ENCODE peak calls at places on chromosomes 5 and 9, in eight cellular contexts. Z is GM23248, X is transverse colon, J is A549, A is heart right ventricle, N is heart left ventricle, Q is lower lobe of right lung, H is upper lobe of left lung. W is an unnamed sample.

GRCh38 chr5:154248691-154249090 is 58.2 kb downstream of the GALNT10 start:
- DNase-seq in X (no peak), J (no peak), N (no peak), H (no peak), A (no peak), Z (no peak), Q (no peak), W (no peak)

GRCh38 chr9:129111762-129112151 is 542 bp downstream of the PTPA start:
- DNase-seq in J (peak; percentile 36), N (no peak), H (peak; percentile 83), Q (no peak), A (no peak), Z (peak; percentile 69), X (peak; percentile 49), W (no peak)

GRCh38 chr5:102138243-102138653 is 157.8 kb downstream of the SLCO4C1 start:
- DNase-seq in A (no peak), J (peak; percentile 13), X (peak; percentile 10), N (no peak), H (no peak), Z (no peak), Q (no peak), W (no peak)

GRCh38 chr5:17056056-17056690 is 120.1 kb upstream of the MYO10 start:
- DNase-seq in A (no peak), N (no peak), Q (no peak), X (no peak), H (no peak), Z (peak; percentile 49), J (peak; percentile 49), W (no peak)

GRCh38 chr5:21424907-21425306 is 1428.2 kb downstream of the CDH12 start:
- DNase-seq in J (no peak), N (no peak), Q (no peak), X (no peak), H (no peak), A (no peak), Z (no peak), W (no peak)

GRCh38 chr5:6758201-6758600 is 45.0 kb downstream of the TENT4A start:
- DNase-seq in A (no peak), Q (no peak), X (no peak), H (no peak), N (no peak), J (no peak), Z (no peak), W (no peak)

GRCh38 chr5:172453986-172454354 is 355 bp downstream of the SH3PXD2B start:
- DNase-seq in X (peak; percentile 42), H (no peak), Q (no peak), J (peak; percentile 27), Z (peak; percentile 61), N (peak; percentile 60), A (peak; percentile 57), W (no peak)

GRCh38 chr5:55407059-55407684 is 99.4 kb downstream of the MTREX start:
- DNase-seq in H (no peak), Q (no peak), N (no peak), J (peak; percentile 59), Z (peak; percentile 76), X (no peak), A (no peak), W (peak; percentile 34)

GRCh38 chr5:176892663-176893062 is 6.5 kb downstream of the HK3 start:
- DNase-seq in Q (no peak), A (no peak), X (no peak), Z (no peak), N (no peak), J (no peak), H (no peak), W (no peak)

GRCh38 chr5:6867712-6868111 is 154.5 kb downstream of the TENT4A start:
- DNase-seq in A (no peak), X (no peak), N (no peak), H (no peak), J (no peak), Q (no peak), Z (no peak), W (no peak)

GRCh38 chr5:16869821-16870796 is 66.0 kb downstream of the MYO10 start:
- DNase-seq in A (no peak), J (peak; percentile 57), X (no peak), N (no peak), Z (peak; percentile 71), H (no peak), Q (no peak), W (no peak)

GRCh38 chr9:116697341-116697740 is 10.2 kb downstream of the TRIM32 start:
- DNase-seq in N (no peak), J (no peak), H (no peak), Z (peak; percentile 82), A (no peak), X (no peak), Q (no peak), W (no peak)

GRCh38 chr9:93586290-93587057 is 10.1 kb downstream of the PHF2 start:
- DNase-seq in X (no peak), J (no peak), H (no peak), Q (peak; percentile 50), N (peak; percentile 66), A (no peak), Z (peak; percentile 18), W (no peak)

GRCh38 chr5:41122459-41122858 is 51.3 kb upstream of the MROH2B start:
- DNase-seq in J (peak; percentile 21), Z (no peak), N (no peak), X (no peak), H (no peak), Q (no peak), A (no peak), W (no peak)

GRCh38 chr9:83154087-83154736 is 91.3 kb upstream of the RASEF start:
- DNase-seq in Q (no peak), Z (peak; percentile 50), H (no peak), J (no peak), X (no peak), N (no peak), A (no peak), W (no peak)

GRCh38 chr5:88886252-88886651 is 3.3 kb upstream of the MEF2C start:
- DNase-seq in J (no peak), Z (no peak), N (no peak), H (no peak), Q (no peak), A (no peak), X (no peak), W (no peak)

GRCh38 chr9:115740986-115741385 is 412.6 kb upstream of the PAPPA start:
- DNase-seq in J (no peak), N (no peak), X (no peak), H (no peak), Q (no peak), A (no peak), Z (no peak), W (no peak)

GRCh38 chr5:39491210-39491609 is 66.4 kb upstream of the DAB2 start:
- DNase-seq in H (no peak), N (no peak), A (no peak), Z (peak; percentile 13), J (no peak), X (no peak), Q (no peak), W (no peak)

GRCh38 chr5:87053134-87053533 is 214.5 kb upstream of the RASA1 start:
- DNase-seq in Z (no peak), A (no peak), H (no peak), Q (no peak), J (no peak), N (no peak), X (no peak), W (no peak)

DNA sequence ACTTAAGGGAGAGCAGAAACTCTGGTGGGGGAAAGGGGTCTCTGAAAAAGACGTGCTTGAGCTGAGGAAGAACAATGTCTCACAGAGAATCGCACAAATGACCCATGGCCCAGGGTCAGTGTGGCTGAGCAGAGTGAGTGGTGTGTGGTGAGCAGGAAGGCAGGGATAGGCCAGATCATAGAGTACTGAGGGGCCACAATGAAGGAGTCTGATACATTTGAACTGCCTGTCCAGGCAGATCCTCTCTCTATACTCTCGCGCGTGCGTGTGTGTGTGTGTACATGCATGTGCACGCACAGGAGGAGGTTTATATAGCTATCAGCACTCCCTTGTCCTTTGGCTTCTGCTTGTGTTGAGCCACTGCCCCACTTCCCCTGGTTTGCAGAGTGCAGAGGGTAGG is 294.1 kb downstream of the ZNF608 start:
- DNase-seq in J (no peak), H (no peak), N (no peak), Z (no peak), X (no peak), A (no peak), Q (no peak), W (no peak)
- H3K27ac ChIP-seq in J (no peak overlapping the region), H (no peak overlapping the region), N (peak overlapping the region; percentile 15), Z (no peak overlapping the region), X (no peak overlapping the region), A (no peak overlapping the region), Q (no peak overlapping the region), W (no peak overlapping the region)

DNA sequence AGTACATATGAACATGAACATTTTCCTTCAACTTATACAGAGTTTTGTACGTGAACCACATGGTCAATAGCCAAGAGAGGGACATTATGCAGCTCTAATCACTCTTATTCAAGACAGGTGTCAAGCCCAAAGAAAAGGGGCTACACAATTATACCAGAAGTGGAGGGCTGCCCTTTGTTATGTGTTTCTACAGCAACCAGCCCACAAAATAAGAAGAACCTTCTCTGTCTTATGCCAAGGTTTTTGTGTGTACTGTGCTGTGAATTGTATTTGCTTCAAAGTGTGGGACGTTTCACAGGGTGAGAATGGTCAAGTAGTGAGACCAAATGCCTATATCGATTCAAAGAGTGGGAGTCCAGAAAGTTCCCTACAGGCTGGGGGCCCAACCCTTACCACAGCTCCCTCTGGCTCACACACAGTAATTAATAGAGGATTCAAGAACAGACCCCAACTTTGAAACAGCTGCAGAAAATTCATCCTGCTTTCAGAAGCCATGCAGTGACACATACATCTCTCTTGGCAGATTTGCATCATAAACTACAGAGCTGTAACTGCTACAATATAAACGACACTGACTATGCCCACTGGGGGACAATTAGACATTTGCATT is 12.9 kb downstream of the ENC1 start:
- DNase-seq in J (no peak), Q (no peak), X (no peak), N (no peak), H (no peak), Z (no peak), A (no peak), W (no peak)
- H3K27ac ChIP-seq in J (no peak overlapping the region), Q (no peak overlapping the region), X (no peak overlapping the region), N (no peak overlapping the region), H (no peak overlapping the region), Z (no peak overlapping the region), A (no peak overlapping the region), W (no peak overlapping the region)

DNA sequence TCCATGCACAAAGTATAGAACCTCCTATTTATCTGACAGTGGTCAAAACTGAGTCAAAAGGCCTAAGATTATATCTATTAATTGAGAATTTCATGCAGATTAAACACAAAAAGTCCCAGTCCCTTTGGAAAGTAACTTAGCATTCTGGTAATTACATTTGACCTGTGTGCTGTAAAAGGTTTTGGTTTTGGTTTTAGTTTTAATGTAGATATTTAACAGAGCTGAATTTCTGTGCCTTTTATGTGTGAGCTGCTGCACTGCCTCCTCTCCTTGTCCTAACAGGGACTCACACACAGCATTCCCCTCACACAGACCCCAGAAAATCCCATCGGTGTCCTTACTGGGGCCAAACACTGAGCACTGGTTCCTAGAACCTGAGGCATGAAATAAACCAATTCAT is 31.0 kb upstream of the FSD1L start:
- DNase-seq in Q (no peak), H (no peak), N (no peak), Z (no peak), A (no peak), X (no peak), J (no peak), W (no peak)
- H3K27ac ChIP-seq in Q (no peak overlapping the region), H (no peak overlapping the region), N (no peak overlapping the region), Z (no peak overlapping the region), A (no peak overlapping the region), X (no peak overlapping the region), J (no peak overlapping the region), W (no peak overlapping the region)

DNA sequence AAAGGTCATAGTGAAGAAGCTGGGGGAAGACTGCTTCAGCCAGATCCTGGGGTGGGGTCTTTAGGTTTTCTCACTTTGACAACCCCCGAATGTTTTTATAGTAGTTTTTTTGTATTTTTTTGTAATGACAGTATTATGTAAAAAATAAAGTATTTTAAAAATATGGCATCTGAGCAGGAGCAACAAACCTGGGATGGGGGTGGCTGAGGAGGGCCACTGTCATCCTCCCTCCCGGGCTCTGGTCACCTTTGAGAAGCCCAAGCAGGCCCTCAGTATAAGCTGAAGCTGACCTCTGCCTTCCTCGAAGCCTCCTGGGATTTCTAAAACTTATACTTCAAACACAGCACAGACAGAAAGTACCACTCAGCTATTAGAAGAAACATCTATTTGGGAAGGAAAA is 8.7 kb downstream of the DNAJB5 start:
- DNase-seq in A (no peak), Z (no peak), J (no peak), X (no peak), Q (no peak), N (no peak), H (no peak), W (no peak)
- H3K27ac ChIP-seq in A (no peak overlapping the region), Z (no peak overlapping the region), J (no peak overlapping the region), X (no peak overlapping the region), Q (no peak overlapping the region), N (no peak overlapping the region), H (no peak overlapping the region), W (no peak overlapping the region)